ENCODE peak calls at places on chromosomes 1 and 21, in six cellular contexts. F, B, S, J, C and M are unnamed samples.

GRCh38 chr1:25933479-25934365 is 27.5 kb upstream of the STMN1 start:
- DNase-seq in F (peak), B (no peak), S (no peak), J (no peak), C (no peak), M (no peak)

GRCh38 chr1:188672153-188672552 is 1805.5 kb downstream of the BRINP3 start:
- DNase-seq in F (no peak), B (no peak), S (no peak), J (no peak), C (no peak), M (no peak)

GRCh38 chr1:65063025-65063424 is 85.0 kb upstream of the AK4 start:
- DNase-seq in F (no peak), B (no peak), S (no peak), J (no peak), C (no peak), M (no peak)

GRCh38 chr21:33325222-33326067 is 675 bp downstream of the IFNAR1 start:
- DNase-seq in F (peak), B (peak), S (peak), J (peak), C (peak), M (peak)

GRCh38 chr1:45892068-45892785 is 88.8 kb downstream of the MAST2 start:
- DNase-seq in F (no peak), B (peak), S (no peak), J (peak), C (peak), M (peak)

GRCh38 chr1:71650126-71650525 is 569.3 kb upstream of the ZRANB2 start:
- DNase-seq in F (no peak), B (no peak), S (no peak), J (no peak), C (peak), M (no peak)

GRCh38 chr1:2322065-2322571 is 69.2 kb downstream of the MORN1 start:
- DNase-seq in F (peak), B (no peak), S (peak), J (peak), C (peak), M (no peak)

GRCh38 chr1:145858238-145858936 is 494 bp downstream of the PIAS3 start:
- DNase-seq in F (peak), B (peak), S (peak), J (peak), C (peak), M (peak)

GRCh38 chr1:27144349-27144748 is 10.6 kb downstream of the SLC9A1 start:
- DNase-seq in F (no peak), B (no peak), S (no peak), J (peak), C (no peak), M (no peak)

GRCh38 chr1:202058001-202058908 is 47.9 kb downstream of the ELF3 start:
- DNase-seq in F (no peak), B (no peak), S (no peak), J (no peak), C (peak), M (no peak)

GRCh38 chr21:33058468-33059318 is 11.2 kb upstream of the OLIG1 start:
- DNase-seq in F (no peak), B (peak), S (no peak), J (peak), C (no peak), M (no peak)

GRCh38 chr1:8671313-8671917 is 146.0 kb downstream of the RERE start:
- DNase-seq in F (peak), B (peak), S (no peak), J (peak), C (peak), M (no peak)

GRCh38 chr21:35738342-35738961 is 321.9 kb downstream of the SETD4 start:
- DNase-seq in F (peak), B (no peak), S (no peak), J (peak), C (peak), M (peak)

GRCh38 chr21:33976082-33976979 is 60.7 kb upstream of the ATP5PO start:
- DNase-seq in F (peak), B (no peak), S (no peak), J (no peak), C (peak), M (peak)

GRCh38 chr1:224660074-224660473 is 44.0 kb downstream of the CNIH3 start:
- DNase-seq in F (no peak), B (no peak), S (no peak), J (no peak), C (no peak), M (no peak)

GRCh38 chr1:31415658-31416057 is 2.6 kb downstream of the SERINC2 start:
- DNase-seq in F (no peak), B (no peak), S (no peak), J (no peak), C (no peak), M (no peak)

GRCh38 chr1:56098956-56099355 is 480.4 kb downstream of the PLPP3 start:
- DNase-seq in F (no peak), B (no peak), S (no peak), J (no peak), C (peak), M (no peak)

GRCh38 chr1:65149391-65149729 is 1.4 kb downstream of the AK4 start:
- DNase-seq in F (no peak), B (no peak), S (no peak), J (no peak), C (no peak), M (no peak)

GRCh38 chr1:17116643-17117042 is 2.6 kb downstream of the PADI2 start:
- DNase-seq in F (no peak), B (no peak), S (no peak), J (no peak), C (no peak), M (no peak)

GRCh38 chr1:214337536-214337935 is 56.6 kb downstream of the SMYD2 start:
- DNase-seq in F (peak), B (no peak), S (no peak), J (no peak), C (peak), M (no peak)

GRCh38 chr1:67347688-67348472 is 40.2 kb downstream of the IL12RB2 start:
- DNase-seq in F (peak), B (peak), S (no peak), J (peak), C (peak), M (peak)

GRCh38 chr1:171485375-171486047 is at the start of gene PRRC2C:
- DNase-seq in F (peak), B (peak), S (peak), J (peak), C (peak), M (peak)

GRCh38 chr1:41328011-41328615 is 33.1 kb upstream of the FOXO6 start:
- DNase-seq in F (no peak), B (no peak), S (no peak), J (no peak), C (no peak), M (no peak)

GRCh38 chr1:89821322-89822108 is 683 bp downstream of the LRRC8D start:
- DNase-seq in F (peak), B (peak), S (peak), J (peak), C (peak), M (peak)

GRCh38 chr1:226308723-226309397 is at the start of gene LIN9:
- DNase-seq in F (peak), B (peak), S (peak), J (peak), C (peak), M (peak)
- TF ChIP-seq POLR2A in F (no peak), B (no peak), S (no peak), J (peak), C (peak), M (peak)

GRCh38 chr1:47229031-47229831 is 2.8 kb downstream of the TAL1 start:
- DNase-seq in F (no peak), B (no peak), S (peak), J (no peak), C (no peak), M (no peak)
- TF ChIP-seq POLR2A in F (no peak), B (no peak), S (no peak), J (no peak), C (no peak), M (no peak)

GRCh38 chr1:44808063-44808937 is at the start of gene BTBD19:
- DNase-seq in F (peak), B (peak), S (peak), J (peak), C (peak), M (no peak)
- TF ChIP-seq POLR2A in F (peak), B (no peak), S (no peak), J (no peak), C (peak), M (no peak)

GRCh38 chr1:230109066-230109465 is 42.0 kb downstream of the GALNT2 start:
- DNase-seq in F (no peak), B (no peak), S (no peak), J (no peak), C (no peak), M (no peak)

GRCh38 chr1:230110971-230111370 is 43.9 kb downstream of the GALNT2 start:
- DNase-seq in F (no peak), B (no peak), S (no peak), J (no peak), C (no peak), M (no peak)

GRCh38 chr1:230107941-230108340 is 40.9 kb downstream of the GALNT2 start:
- DNase-seq in F (no peak), B (no peak), S (no peak), J (no peak), C (no peak), M (no peak)

GRCh38 chr1:230108580-230108979 is 41.5 kb downstream of the GALNT2 start:
- DNase-seq in F (no peak), B (no peak), S (no peak), J (no peak), C (no peak), M (no peak)

DNA sequence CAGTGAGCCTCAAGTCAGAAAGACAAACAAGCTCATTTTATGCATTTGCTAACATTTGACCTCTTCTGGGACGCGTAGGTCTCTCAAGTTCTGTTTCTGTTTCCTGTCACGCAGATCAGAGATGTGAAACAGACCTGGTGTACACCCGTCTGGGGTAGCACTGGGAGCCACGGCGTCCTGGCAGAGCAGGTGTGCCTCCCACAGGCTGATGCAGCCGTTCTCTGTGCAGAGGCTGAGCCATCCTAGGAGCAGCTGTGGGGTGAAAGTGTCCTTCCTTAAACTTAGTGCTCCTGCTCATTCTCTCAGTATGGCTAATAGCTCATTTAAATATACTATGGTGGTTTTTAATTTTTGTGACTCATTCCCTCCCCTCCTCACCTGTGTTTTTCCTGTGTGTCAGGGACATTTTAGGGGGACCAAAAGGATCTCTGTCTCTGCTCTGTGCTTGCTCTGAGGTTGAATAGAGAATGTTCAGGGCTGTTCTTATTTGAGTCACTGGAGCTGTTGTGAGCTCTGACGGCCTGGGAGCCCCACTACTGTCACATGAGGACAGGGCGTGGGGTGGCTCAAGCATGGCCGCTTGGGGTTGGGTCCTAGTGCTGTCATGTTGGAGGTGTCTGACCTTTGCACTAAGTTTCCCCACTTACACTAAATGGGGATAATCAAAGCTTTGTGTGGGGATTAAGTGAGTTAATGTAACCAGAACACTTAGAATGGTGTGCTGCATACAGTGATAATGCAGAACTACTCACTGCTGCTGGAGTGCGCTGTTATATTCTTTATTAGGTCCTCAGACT is 43.0 kb downstream of the GALNT2 start:
- DNase-seq in F (no peak), B (no peak), S (no peak), J (peak), C (peak), M (no peak)
- TF ChIP-seq POLR2A in F (no peak), B (no peak), S (no peak), J (no peak), C (no peak), M (no peak)

DNA sequence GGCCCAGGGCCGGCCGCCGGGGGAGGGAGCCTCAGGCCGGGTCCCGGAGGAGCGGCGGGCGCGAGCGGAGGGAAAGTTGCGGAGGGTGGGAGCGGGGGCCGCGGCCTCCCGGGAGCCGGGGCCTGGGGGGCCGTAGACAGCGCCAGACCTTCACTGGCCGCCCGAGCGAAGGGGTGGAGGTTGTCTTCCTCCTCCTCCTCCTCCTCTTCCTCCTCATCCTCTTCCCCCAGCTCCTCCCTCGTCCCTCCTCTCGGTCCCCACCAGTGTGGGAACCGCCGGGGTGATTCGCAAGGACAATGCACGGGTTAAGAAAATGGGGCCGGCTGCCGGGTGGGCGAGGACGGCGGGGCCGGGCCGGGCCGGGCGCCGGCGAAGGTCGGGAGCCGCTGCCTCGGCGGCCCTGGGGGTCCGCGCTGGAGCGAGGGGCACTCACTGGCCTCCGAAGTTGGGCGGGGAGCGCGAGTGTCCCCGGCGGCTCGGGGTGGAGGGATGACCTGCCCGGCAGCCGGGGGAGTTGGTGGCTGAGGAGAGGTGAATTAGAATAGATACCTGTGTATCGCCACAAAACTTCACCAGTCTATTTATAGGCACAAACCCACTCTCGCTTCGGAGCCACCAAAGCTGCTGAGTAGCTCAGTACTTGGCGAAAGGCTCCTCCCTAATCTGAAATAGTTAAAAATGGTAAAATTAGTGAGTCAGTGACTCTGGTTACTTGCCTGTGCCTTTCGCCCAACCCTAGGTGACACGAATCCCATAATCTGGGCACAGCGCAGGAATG is 1.4 kb downstream of the DYRK1A start:
- DNase-seq in F (peak), B (peak), S (peak), J (peak), C (peak), M (no peak)
- TF ChIP-seq POLR2A in F (peak), B (no peak), S (no peak), J (peak), C (peak), M (peak)

GRCh38 chr1:220880726-220881506 is 1.7 kb downstream of the HLX start:
- DNase-seq in F (peak), B (peak), S (no peak), J (peak), C (peak), M (no peak)
- TF ChIP-seq POLR2A in F (no peak), B (no peak), S (no peak), J (peak), C (peak), M (no peak)

GRCh38 chr1:204206121-204206520 is 7.7 kb downstream of the GOLT1A start:
- DNase-seq in F (no peak), B (no peak), S (peak), J (no peak), C (peak), M (no peak)
- TF ChIP-seq POLR2A in F (no peak), B (no peak), S (no peak), J (no peak), C (no peak), M (no peak)